ENCODE peak calls at places on chromosomes 5 and 9, in nine cellular contexts. One of them, this sample, is unnamed.

GRCh38 chr5:172530835-172531703 is 76.7 kb upstream of the SH3PXD2B start:
- DNase-seq in stimulated activated CD8-positive, alpha-beta memory T cell treated with anti-CD3 and anti-CD28 coated beads, Interleukin-15, amount 100 ng/mL, for 4 hours: no peak
- DNase-seq in GM23248: no peak
- DNase-seq in left ventricle myocardium superior: no peak
- DNase-seq in dorsolateral prefrontal cortex: no peak
- DNase-seq in HEK293T: no peak
- DNase-seq in omental fat pad: no peak
- DNase-seq in cardiac fibroblast: no peak
- DNase-seq in M059J: no peak
- DNase-seq in this sample: no peak

GRCh38 chr9:89394412-89394811 is 76.1 kb downstream of the SECISBP2 start:
- DNase-seq in stimulated activated CD8-positive, alpha-beta memory T cell treated with anti-CD3 and anti-CD28 coated beads, Interleukin-15, amount 100 ng/mL, for 4 hours: no peak
- DNase-seq in GM23248: no peak
- DNase-seq in left ventricle myocardium superior: no peak
- DNase-seq in dorsolateral prefrontal cortex: no peak
- DNase-seq in HEK293T: no peak
- DNase-seq in omental fat pad: no peak
- DNase-seq in cardiac fibroblast: no peak
- DNase-seq in M059J: no peak
- DNase-seq in this sample: no peak

GRCh38 chr5:74382864-74383618 is 257.5 kb downstream of the ENC1 start:
- DNase-seq in stimulated activated CD8-positive, alpha-beta memory T cell treated with anti-CD3 and anti-CD28 coated beads, Interleukin-15, amount 100 ng/mL, for 4 hours: no peak
- DNase-seq in GM23248: peak
- DNase-seq in left ventricle myocardium superior: peak
- DNase-seq in dorsolateral prefrontal cortex: no peak
- DNase-seq in HEK293T: peak
- DNase-seq in omental fat pad: no peak
- DNase-seq in cardiac fibroblast: peak
- DNase-seq in M059J: peak
- DNase-seq in this sample: peak

GRCh38 chr9:135418161-135418560 is 61.4 kb upstream of the PPP1R26 start:
- DNase-seq in stimulated activated CD8-positive, alpha-beta memory T cell treated with anti-CD3 and anti-CD28 coated beads, Interleukin-15, amount 100 ng/mL, for 4 hours: no peak
- DNase-seq in GM23248: no peak
- DNase-seq in left ventricle myocardium superior: no peak
- DNase-seq in dorsolateral prefrontal cortex: no peak
- DNase-seq in HEK293T: no peak
- DNase-seq in omental fat pad: no peak
- DNase-seq in cardiac fibroblast: no peak
- DNase-seq in M059J: no peak
- DNase-seq in this sample: no peak

GRCh38 chr5:132459983-132460834 is 30.4 kb downstream of the IRF1 start:
- DNase-seq in stimulated activated CD8-positive, alpha-beta memory T cell treated with anti-CD3 and anti-CD28 coated beads, Interleukin-15, amount 100 ng/mL, for 4 hours: no peak
- DNase-seq in GM23248: no peak
- DNase-seq in left ventricle myocardium superior: peak
- DNase-seq in dorsolateral prefrontal cortex: no peak
- DNase-seq in HEK293T: no peak
- DNase-seq in omental fat pad: no peak
- DNase-seq in cardiac fibroblast: no peak
- DNase-seq in M059J: peak
- DNase-seq in this sample: no peak

GRCh38 chr5:61449756-61450155 is 117.7 kb downstream of the ZSWIM6 start:
- DNase-seq in stimulated activated CD8-positive, alpha-beta memory T cell treated with anti-CD3 and anti-CD28 coated beads, Interleukin-15, amount 100 ng/mL, for 4 hours: no peak
- DNase-seq in GM23248: peak
- DNase-seq in left ventricle myocardium superior: no peak
- DNase-seq in dorsolateral prefrontal cortex: no peak
- DNase-seq in HEK293T: no peak
- DNase-seq in omental fat pad: no peak
- DNase-seq in cardiac fibroblast: no peak
- DNase-seq in M059J: peak
- DNase-seq in this sample: no peak

GRCh38 chr5:10625700-10626472 is 62.0 kb downstream of the ANKRD33B start:
- DNase-seq in stimulated activated CD8-positive, alpha-beta memory T cell treated with anti-CD3 and anti-CD28 coated beads, Interleukin-15, amount 100 ng/mL, for 4 hours: no peak
- DNase-seq in GM23248: no peak
- DNase-seq in left ventricle myocardium superior: no peak
- DNase-seq in dorsolateral prefrontal cortex: no peak
- DNase-seq in HEK293T: no peak
- DNase-seq in omental fat pad: no peak
- DNase-seq in cardiac fibroblast: no peak
- DNase-seq in M059J: no peak
- DNase-seq in this sample: no peak

GRCh38 chr5:57976506-57976905 is 483.4 kb downstream of the PLK2 start:
- DNase-seq in stimulated activated CD8-positive, alpha-beta memory T cell treated with anti-CD3 and anti-CD28 coated beads, Interleukin-15, amount 100 ng/mL, for 4 hours: no peak
- DNase-seq in GM23248: no peak
- DNase-seq in left ventricle myocardium superior: no peak
- DNase-seq in dorsolateral prefrontal cortex: no peak
- DNase-seq in HEK293T: no peak
- DNase-seq in omental fat pad: no peak
- DNase-seq in cardiac fibroblast: no peak
- DNase-seq in M059J: peak
- DNase-seq in this sample: no peak

GRCh38 chr5:137186759-137187461 is 312.2 kb downstream of the SPOCK1 start:
- DNase-seq in stimulated activated CD8-positive, alpha-beta memory T cell treated with anti-CD3 and anti-CD28 coated beads, Interleukin-15, amount 100 ng/mL, for 4 hours: no peak
- DNase-seq in GM23248: peak
- DNase-seq in left ventricle myocardium superior: peak
- DNase-seq in dorsolateral prefrontal cortex: no peak
- DNase-seq in HEK293T: no peak
- DNase-seq in omental fat pad: no peak
- DNase-seq in cardiac fibroblast: peak
- DNase-seq in M059J: peak
- DNase-seq in this sample: peak

GRCh38 chr5:156934450-156935211 is 28.4 kb downstream of the TIMD4 start:
- DNase-seq in stimulated activated CD8-positive, alpha-beta memory T cell treated with anti-CD3 and anti-CD28 coated beads, Interleukin-15, amount 100 ng/mL, for 4 hours: no peak
- DNase-seq in GM23248: peak
- DNase-seq in left ventricle myocardium superior: no peak
- DNase-seq in dorsolateral prefrontal cortex: peak
- DNase-seq in HEK293T: peak
- DNase-seq in omental fat pad: no peak
- DNase-seq in cardiac fibroblast: no peak
- DNase-seq in M059J: no peak
- DNase-seq in this sample: peak

GRCh38 chr5:72394688-72395087 is 74.5 kb downstream of the PTCD2 start:
- DNase-seq in stimulated activated CD8-positive, alpha-beta memory T cell treated with anti-CD3 and anti-CD28 coated beads, Interleukin-15, amount 100 ng/mL, for 4 hours: no peak
- DNase-seq in GM23248: peak
- DNase-seq in left ventricle myocardium superior: no peak
- DNase-seq in dorsolateral prefrontal cortex: no peak
- DNase-seq in HEK293T: peak
- DNase-seq in omental fat pad: no peak
- DNase-seq in cardiac fibroblast: peak
- DNase-seq in M059J: peak
- DNase-seq in this sample: no peak

GRCh38 chr5:38404667-38405276 is 146.4 kb downstream of the EGFLAM start:
- DNase-seq in stimulated activated CD8-positive, alpha-beta memory T cell treated with anti-CD3 and anti-CD28 coated beads, Interleukin-15, amount 100 ng/mL, for 4 hours: no peak
- DNase-seq in GM23248: no peak
- DNase-seq in left ventricle myocardium superior: no peak
- DNase-seq in dorsolateral prefrontal cortex: no peak
- DNase-seq in HEK293T: peak
- DNase-seq in omental fat pad: no peak
- DNase-seq in cardiac fibroblast: no peak
- DNase-seq in M059J: no peak
- DNase-seq in this sample: no peak

GRCh38 chr9:128927731-128928411 is 7.1 kb downstream of the PHYHD1 start:
- DNase-seq in stimulated activated CD8-positive, alpha-beta memory T cell treated with anti-CD3 and anti-CD28 coated beads, Interleukin-15, amount 100 ng/mL, for 4 hours: no peak
- DNase-seq in GM23248: peak
- DNase-seq in left ventricle myocardium superior: peak
- DNase-seq in dorsolateral prefrontal cortex: peak
- DNase-seq in HEK293T: peak
- DNase-seq in omental fat pad: no peak
- DNase-seq in cardiac fibroblast: peak
- DNase-seq in M059J: peak
- DNase-seq in this sample: peak

GRCh38 chr5:38469707-38470267 is 86.7 kb downstream of the LIFR start:
- DNase-seq in stimulated activated CD8-positive, alpha-beta memory T cell treated with anti-CD3 and anti-CD28 coated beads, Interleukin-15, amount 100 ng/mL, for 4 hours: no peak
- DNase-seq in GM23248: no peak
- DNase-seq in left ventricle myocardium superior: no peak
- DNase-seq in dorsolateral prefrontal cortex: no peak
- DNase-seq in HEK293T: no peak
- DNase-seq in omental fat pad: no peak
- DNase-seq in cardiac fibroblast: no peak
- DNase-seq in M059J: no peak
- DNase-seq in this sample: no peak

GRCh38 chr9:112831969-112832368 is 58.7 kb downstream of the SLC46A2 start:
- DNase-seq in stimulated activated CD8-positive, alpha-beta memory T cell treated with anti-CD3 and anti-CD28 coated beads, Interleukin-15, amount 100 ng/mL, for 4 hours: no peak
- DNase-seq in GM23248: no peak
- DNase-seq in left ventricle myocardium superior: no peak
- DNase-seq in dorsolateral prefrontal cortex: no peak
- DNase-seq in HEK293T: no peak
- DNase-seq in omental fat pad: no peak
- DNase-seq in cardiac fibroblast: no peak
- DNase-seq in M059J: no peak
- DNase-seq in this sample: no peak

GRCh38 chr5:75992677-75993582 is 90.3 kb upstream of the SV2C start:
- DNase-seq in stimulated activated CD8-positive, alpha-beta memory T cell treated with anti-CD3 and anti-CD28 coated beads, Interleukin-15, amount 100 ng/mL, for 4 hours: no peak
- DNase-seq in GM23248: no peak
- DNase-seq in left ventricle myocardium superior: no peak
- DNase-seq in dorsolateral prefrontal cortex: no peak
- DNase-seq in HEK293T: no peak
- DNase-seq in omental fat pad: no peak
- DNase-seq in cardiac fibroblast: no peak
- DNase-seq in M059J: no peak
- DNase-seq in this sample: no peak

GRCh38 chr5:140262839-140263238 is 40.1 kb downstream of the PFDN1 start:
- DNase-seq in stimulated activated CD8-positive, alpha-beta memory T cell treated with anti-CD3 and anti-CD28 coated beads, Interleukin-15, amount 100 ng/mL, for 4 hours: no peak
- DNase-seq in GM23248: no peak
- DNase-seq in left ventricle myocardium superior: no peak
- DNase-seq in dorsolateral prefrontal cortex: no peak
- DNase-seq in HEK293T: no peak
- DNase-seq in omental fat pad: no peak
- DNase-seq in cardiac fibroblast: no peak
- DNase-seq in M059J: no peak
- DNase-seq in this sample: no peak

GRCh38 chr9:27371382-27371781 is 74.4 kb upstream of the EQTN start:
- DNase-seq in stimulated activated CD8-positive, alpha-beta memory T cell treated with anti-CD3 and anti-CD28 coated beads, Interleukin-15, amount 100 ng/mL, for 4 hours: no peak
- DNase-seq in GM23248: no peak
- DNase-seq in left ventricle myocardium superior: no peak
- DNase-seq in dorsolateral prefrontal cortex: no peak
- DNase-seq in HEK293T: no peak
- DNase-seq in omental fat pad: no peak
- DNase-seq in cardiac fibroblast: no peak
- DNase-seq in M059J: peak
- DNase-seq in this sample: no peak

GRCh38 chr5:159123189-159123588 is 23.5 kb upstream of the EBF1 start:
- DNase-seq in stimulated activated CD8-positive, alpha-beta memory T cell treated with anti-CD3 and anti-CD28 coated beads, Interleukin-15, amount 100 ng/mL, for 4 hours: no peak
- DNase-seq in GM23248: no peak
- DNase-seq in left ventricle myocardium superior: no peak
- DNase-seq in dorsolateral prefrontal cortex: no peak
- DNase-seq in HEK293T: no peak
- DNase-seq in omental fat pad: no peak
- DNase-seq in cardiac fibroblast: no peak
- DNase-seq in M059J: no peak
- DNase-seq in this sample: no peak

GRCh38 chr9:110777201-110777842 is 108.7 kb downstream of the MUSK start:
- DNase-seq in stimulated activated CD8-positive, alpha-beta memory T cell treated with anti-CD3 and anti-CD28 coated beads, Interleukin-15, amount 100 ng/mL, for 4 hours: no peak
- DNase-seq in GM23248: no peak
- DNase-seq in left ventricle myocardium superior: no peak
- DNase-seq in dorsolateral prefrontal cortex: no peak
- DNase-seq in HEK293T: no peak
- DNase-seq in omental fat pad: no peak
- DNase-seq in cardiac fibroblast: peak
- DNase-seq in M059J: peak
- DNase-seq in this sample: peak

GRCh38 chr9:110206388-110206787 is 1.6 kb downstream of the C9orf152 start:
- DNase-seq in stimulated activated CD8-positive, alpha-beta memory T cell treated with anti-CD3 and anti-CD28 coated beads, Interleukin-15, amount 100 ng/mL, for 4 hours: no peak
- DNase-seq in GM23248: no peak
- DNase-seq in left ventricle myocardium superior: no peak
- DNase-seq in dorsolateral prefrontal cortex: no peak
- DNase-seq in HEK293T: no peak
- DNase-seq in omental fat pad: no peak
- DNase-seq in cardiac fibroblast: no peak
- DNase-seq in M059J: no peak
- DNase-seq in this sample: no peak

GRCh38 chr9:87193925-87194380 is 246.6 kb upstream of the GAS1 start:
- DNase-seq in stimulated activated CD8-positive, alpha-beta memory T cell treated with anti-CD3 and anti-CD28 coated beads, Interleukin-15, amount 100 ng/mL, for 4 hours: no peak
- DNase-seq in GM23248: peak
- DNase-seq in left ventricle myocardium superior: no peak
- DNase-seq in dorsolateral prefrontal cortex: no peak
- DNase-seq in HEK293T: no peak
- DNase-seq in omental fat pad: no peak
- DNase-seq in cardiac fibroblast: peak
- DNase-seq in M059J: peak
- DNase-seq in this sample: peak

GRCh38 chr5:173736923-173737412 is 120.5 kb upstream of the BOD1 start:
- DNase-seq in stimulated activated CD8-positive, alpha-beta memory T cell treated with anti-CD3 and anti-CD28 coated beads, Interleukin-15, amount 100 ng/mL, for 4 hours: no peak
- DNase-seq in GM23248: no peak
- DNase-seq in left ventricle myocardium superior: no peak
- DNase-seq in dorsolateral prefrontal cortex: no peak
- DNase-seq in HEK293T: no peak
- DNase-seq in omental fat pad: no peak
- DNase-seq in cardiac fibroblast: no peak
- DNase-seq in M059J: no peak
- DNase-seq in this sample: no peak

GRCh38 chr9:33255471-33255870 is 9.0 kb downstream of the BAG1 start:
- DNase-seq in stimulated activated CD8-positive, alpha-beta memory T cell treated with anti-CD3 and anti-CD28 coated beads, Interleukin-15, amount 100 ng/mL, for 4 hours: no peak
- DNase-seq in GM23248: no peak
- DNase-seq in left ventricle myocardium superior: no peak
- DNase-seq in dorsolateral prefrontal cortex: no peak
- DNase-seq in HEK293T: no peak
- DNase-seq in omental fat pad: no peak
- DNase-seq in cardiac fibroblast: no peak
- DNase-seq in M059J: no peak
- DNase-seq in this sample: no peak

GRCh38 chr5:152730176-152730575 is 325.1 kb upstream of the NMUR2 start:
- DNase-seq in stimulated activated CD8-positive, alpha-beta memory T cell treated with anti-CD3 and anti-CD28 coated beads, Interleukin-15, amount 100 ng/mL, for 4 hours: no peak
- DNase-seq in GM23248: no peak
- DNase-seq in left ventricle myocardium superior: no peak
- DNase-seq in dorsolateral prefrontal cortex: no peak
- DNase-seq in HEK293T: no peak
- DNase-seq in omental fat pad: no peak
- DNase-seq in cardiac fibroblast: no peak
- DNase-seq in M059J: no peak
- DNase-seq in this sample: no peak

This sample was measured in adipocyte.